ENCODE peak calls at places on chromosomes 7 and 10, in eight cellular contexts. One of them, this sample, is unnamed.

GRCh38 chr7:92785923-92786322 is 50.5 kb downstream of the CDK6 start:
- DNase-seq in cardiac muscle cell: peak; percentile 81
- DNase-seq in H9: no peak
- DNase-seq in WTC11: no peak
- DNase-seq in cardiac fibroblast: peak; percentile 83
- DNase-seq in choroid plexus epithelial cell: peak; percentile 84
- DNase-seq in IMR-90: peak; percentile 71
- DNase-seq in dorsolateral prefrontal cortex: no peak
- DNase-seq in this sample: no peak

GRCh38 chr10:128185627-128186026 is 59.4 kb upstream of the MKI67 start:
- DNase-seq in cardiac muscle cell: no peak
- DNase-seq in H9: no peak
- DNase-seq in WTC11: no peak
- DNase-seq in cardiac fibroblast: no peak
- DNase-seq in choroid plexus epithelial cell: no peak
- DNase-seq in IMR-90: no peak
- DNase-seq in dorsolateral prefrontal cortex: no peak
- DNase-seq in this sample: no peak

GRCh38 chr10:69333205-69333604 is 54.9 kb downstream of the HK1 start:
- DNase-seq in cardiac muscle cell: peak; percentile 60
- DNase-seq in H9: peak; percentile 81
- DNase-seq in WTC11: peak; percentile 63
- DNase-seq in cardiac fibroblast: peak; percentile 69
- DNase-seq in choroid plexus epithelial cell: peak; percentile 44
- DNase-seq in IMR-90: no peak
- DNase-seq in dorsolateral prefrontal cortex: no peak
- DNase-seq in this sample: no peak

GRCh38 chr7:82729172-82730030 is 285.8 kb upstream of the CACNA2D1 start:
- DNase-seq in cardiac muscle cell: peak; percentile 69
- DNase-seq in H9: no peak
- DNase-seq in WTC11: no peak
- DNase-seq in cardiac fibroblast: peak; percentile 67
- DNase-seq in choroid plexus epithelial cell: peak; percentile 76
- DNase-seq in IMR-90: peak; percentile 60
- DNase-seq in dorsolateral prefrontal cortex: no peak
- DNase-seq in this sample: no peak

GRCh38 chr10:6721964-6722615 is 142.0 kb upstream of the PRKCQ start:
- DNase-seq in cardiac muscle cell: peak; percentile 92
- DNase-seq in H9: no peak
- DNase-seq in WTC11: no peak
- DNase-seq in cardiac fibroblast: peak; percentile 94
- DNase-seq in choroid plexus epithelial cell: peak; percentile 79
- DNase-seq in IMR-90: peak; percentile 99
- DNase-seq in dorsolateral prefrontal cortex: no peak
- DNase-seq in this sample: no peak

GRCh38 chr10:66455304-66455703 is 470.5 kb upstream of the LRRTM3 start:
- DNase-seq in cardiac muscle cell: no peak
- DNase-seq in H9: no peak
- DNase-seq in WTC11: no peak
- DNase-seq in cardiac fibroblast: no peak
- DNase-seq in choroid plexus epithelial cell: no peak
- DNase-seq in IMR-90: no peak
- DNase-seq in dorsolateral prefrontal cortex: no peak
- DNase-seq in this sample: no peak

GRCh38 chr7:135758531-135758932 is 9.9 kb upstream of the FAM180A start:
- DNase-seq in cardiac muscle cell: peak; percentile 88
- DNase-seq in H9: peak; percentile 44
- DNase-seq in WTC11: no peak
- DNase-seq in cardiac fibroblast: peak; percentile 88
- DNase-seq in choroid plexus epithelial cell: peak; percentile 74
- DNase-seq in IMR-90: peak; percentile 34
- DNase-seq in dorsolateral prefrontal cortex: no peak
- DNase-seq in this sample: no peak

GRCh38 chr10:133090654-133091053 is 2.9 kb downstream of the ADGRA1 start:
- DNase-seq in cardiac muscle cell: no peak
- DNase-seq in H9: no peak
- DNase-seq in WTC11: no peak
- DNase-seq in cardiac fibroblast: no peak
- DNase-seq in choroid plexus epithelial cell: no peak
- DNase-seq in IMR-90: no peak
- DNase-seq in dorsolateral prefrontal cortex: no peak
- DNase-seq in this sample: no peak

GRCh38 chr10:59320370-59320769 is 42.0 kb downstream of the FAM13C start:
- DNase-seq in cardiac muscle cell: no peak
- DNase-seq in H9: no peak
- DNase-seq in WTC11: no peak
- DNase-seq in cardiac fibroblast: no peak
- DNase-seq in choroid plexus epithelial cell: no peak
- DNase-seq in IMR-90: no peak
- DNase-seq in dorsolateral prefrontal cortex: no peak
- DNase-seq in this sample: no peak

GRCh38 chr10:75480374-75480773 is 49.0 kb downstream of the LRMDA start:
- DNase-seq in cardiac muscle cell: no peak
- DNase-seq in H9: peak; percentile 0
- DNase-seq in WTC11: no peak
- DNase-seq in cardiac fibroblast: no peak
- DNase-seq in choroid plexus epithelial cell: no peak
- DNase-seq in IMR-90: no peak
- DNase-seq in dorsolateral prefrontal cortex: no peak
- DNase-seq in this sample: no peak

GRCh38 chr10:69153227-69153626 is 26.8 kb upstream of the SUPV3L1 start:
- DNase-seq in cardiac muscle cell: no peak
- DNase-seq in H9: no peak
- DNase-seq in WTC11: no peak
- DNase-seq in cardiac fibroblast: no peak
- DNase-seq in choroid plexus epithelial cell: no peak
- DNase-seq in IMR-90: no peak
- DNase-seq in dorsolateral prefrontal cortex: no peak
- DNase-seq in this sample: no peak

GRCh38 chr7:15751191-15751701 is 64.8 kb upstream of the MEOX2 start:
- DNase-seq in cardiac muscle cell: no peak
- DNase-seq in H9: no peak
- DNase-seq in WTC11: no peak
- DNase-seq in cardiac fibroblast: peak; percentile 45
- DNase-seq in choroid plexus epithelial cell: no peak
- DNase-seq in IMR-90: no peak
- DNase-seq in dorsolateral prefrontal cortex: no peak
- DNase-seq in this sample: no peak

GRCh38 chr10:90162464-90162863 is 461.1 kb downstream of the KIF20B start:
- DNase-seq in cardiac muscle cell: peak; percentile 67
- DNase-seq in H9: no peak
- DNase-seq in WTC11: no peak
- DNase-seq in cardiac fibroblast: peak; percentile 54
- DNase-seq in choroid plexus epithelial cell: peak; percentile 74
- DNase-seq in IMR-90: peak; percentile 18
- DNase-seq in dorsolateral prefrontal cortex: no peak
- DNase-seq in this sample: no peak

GRCh38 chr10:73717564-73717963 is 19.7 kb upstream of the AGAP5 start:
- DNase-seq in cardiac muscle cell: no peak
- DNase-seq in H9: no peak
- DNase-seq in WTC11: no peak
- DNase-seq in cardiac fibroblast: no peak
- DNase-seq in choroid plexus epithelial cell: no peak
- DNase-seq in IMR-90: no peak
- DNase-seq in dorsolateral prefrontal cortex: no peak
- DNase-seq in this sample: no peak

GRCh38 chr10:29163746-29164145 is 125.1 kb upstream of the LYZL1 start:
- DNase-seq in cardiac muscle cell: peak; percentile 46
- DNase-seq in H9: no peak
- DNase-seq in WTC11: no peak
- DNase-seq in cardiac fibroblast: peak; percentile 39
- DNase-seq in choroid plexus epithelial cell: peak; percentile 81
- DNase-seq in IMR-90: peak; percentile 78
- DNase-seq in dorsolateral prefrontal cortex: no peak
- DNase-seq in this sample: no peak

GRCh38 chr7:84981038-84981601 is 205.7 kb downstream of the SEMA3D start:
- DNase-seq in cardiac muscle cell: peak; percentile 3
- DNase-seq in H9: no peak
- DNase-seq in WTC11: no peak
- DNase-seq in cardiac fibroblast: no peak
- DNase-seq in choroid plexus epithelial cell: no peak
- DNase-seq in IMR-90: no peak
- DNase-seq in dorsolateral prefrontal cortex: no peak
- DNase-seq in this sample: no peak

GRCh38 chr7:84982199-84982598 is 204.7 kb downstream of the SEMA3D start:
- DNase-seq in cardiac muscle cell: no peak
- DNase-seq in H9: no peak
- DNase-seq in WTC11: no peak
- DNase-seq in cardiac fibroblast: no peak
- DNase-seq in choroid plexus epithelial cell: no peak
- DNase-seq in IMR-90: no peak
- DNase-seq in dorsolateral prefrontal cortex: no peak
- DNase-seq in this sample: no peak

DNA sequence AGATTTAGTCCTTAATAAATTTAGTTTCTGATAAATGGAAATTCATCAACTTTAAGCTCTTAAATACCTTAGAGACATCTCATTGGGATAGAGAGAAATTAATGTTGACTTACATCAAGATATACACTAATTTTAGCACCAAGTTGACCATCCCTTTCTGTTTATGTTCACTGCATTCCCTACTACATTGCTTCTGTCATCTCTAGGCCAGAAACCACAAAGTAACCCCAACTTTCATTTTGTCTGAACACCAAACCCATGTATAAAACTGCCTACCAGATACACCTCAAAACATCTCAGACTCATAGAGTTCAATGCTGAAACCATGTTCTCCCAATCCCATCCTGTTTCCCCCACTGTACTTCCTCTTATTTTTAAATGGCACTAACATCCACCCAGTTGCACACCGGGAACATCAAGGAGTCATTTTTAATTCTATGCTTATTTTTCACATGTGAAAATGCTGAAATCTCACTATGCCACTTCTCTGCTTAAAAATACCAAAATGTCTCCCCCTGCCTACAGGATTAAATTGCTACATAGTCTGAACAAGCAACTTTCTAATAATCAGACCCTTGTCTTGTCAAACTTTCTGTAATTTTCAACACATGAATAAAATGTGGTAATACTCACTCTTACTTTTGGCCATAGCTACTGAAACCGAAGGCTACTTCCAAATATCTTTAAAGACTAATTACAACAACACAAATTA is 201.6 kb downstream of the SEMA3D start:
- DNase-seq in cardiac muscle cell: peak; percentile 17
- DNase-seq in H9: no peak
- DNase-seq in WTC11: no peak
- DNase-seq in cardiac fibroblast: peak; percentile 37
- DNase-seq in choroid plexus epithelial cell: peak; percentile 60
- DNase-seq in IMR-90: peak; percentile 15
- DNase-seq in dorsolateral prefrontal cortex: no peak
- DNase-seq in this sample: no peak
- TF ChIP-seq CTCF in cardiac muscle cell: no peak
- TF ChIP-seq CTCF in H9: no peak
- TF ChIP-seq CTCF in WTC11: no peak
- TF ChIP-seq CTCF in cardiac fibroblast: no peak
- TF ChIP-seq CTCF in choroid plexus epithelial cell: peak; percentile 48
- TF ChIP-seq CTCF in IMR-90: no peak
- TF ChIP-seq CTCF in dorsolateral prefrontal cortex: no peak
- TF ChIP-seq CTCF in this sample: no peak

GRCh38 chr7:5491251-5492044 is 67.8 kb upstream of the TNRC18 start:
- DNase-seq in cardiac muscle cell: peak; percentile 25
- DNase-seq in H9: no peak
- DNase-seq in WTC11: no peak
- DNase-seq in cardiac fibroblast: peak; percentile 41
- DNase-seq in choroid plexus epithelial cell: no peak
- DNase-seq in IMR-90: no peak
- DNase-seq in dorsolateral prefrontal cortex: no peak
- DNase-seq in this sample: no peak

GRCh38 chr7:5492249-5493020 is 68.8 kb upstream of the TNRC18 start:
- DNase-seq in cardiac muscle cell: no peak
- DNase-seq in H9: peak; percentile 69
- DNase-seq in WTC11: peak; percentile 59
- DNase-seq in cardiac fibroblast: no peak
- DNase-seq in choroid plexus epithelial cell: no peak
- DNase-seq in IMR-90: no peak
- DNase-seq in dorsolateral prefrontal cortex: no peak
- DNase-seq in this sample: no peak

GRCh38 chr7:5484921-5485320 is 61.3 kb upstream of the TNRC18 start:
- DNase-seq in cardiac muscle cell: no peak
- DNase-seq in H9: no peak
- DNase-seq in WTC11: no peak
- DNase-seq in cardiac fibroblast: no peak
- DNase-seq in choroid plexus epithelial cell: no peak
- DNase-seq in IMR-90: no peak
- DNase-seq in dorsolateral prefrontal cortex: no peak
- DNase-seq in this sample: no peak

GRCh38 chr7:5489991-5490536 is 66.4 kb upstream of the TNRC18 start:
- DNase-seq in cardiac muscle cell: no peak
- DNase-seq in H9: no peak
- DNase-seq in WTC11: no peak
- DNase-seq in cardiac fibroblast: no peak
- DNase-seq in choroid plexus epithelial cell: peak; percentile 72
- DNase-seq in IMR-90: no peak
- DNase-seq in dorsolateral prefrontal cortex: no peak
- DNase-seq in this sample: no peak

GRCh38 chr7:5488286-5488878 is 64.7 kb upstream of the TNRC18 start:
- DNase-seq in cardiac muscle cell: no peak
- DNase-seq in H9: no peak
- DNase-seq in WTC11: peak; percentile 18
- DNase-seq in cardiac fibroblast: no peak
- DNase-seq in choroid plexus epithelial cell: no peak
- DNase-seq in IMR-90: no peak
- DNase-seq in dorsolateral prefrontal cortex: no peak
- DNase-seq in this sample: peak; percentile 20
- TF ChIP-seq CTCF in cardiac muscle cell: no peak
- TF ChIP-seq CTCF in H9: no peak
- TF ChIP-seq CTCF in WTC11: no peak
- TF ChIP-seq CTCF in cardiac fibroblast: no peak
- TF ChIP-seq CTCF in choroid plexus epithelial cell: no peak
- TF ChIP-seq CTCF in IMR-90: no peak
- TF ChIP-seq CTCF in dorsolateral prefrontal cortex: no peak
- TF ChIP-seq CTCF in this sample: peak; percentile 12

GRCh38 chr10:114486938-114487814 is 82.9 kb upstream of the AFAP1L2 start:
- DNase-seq in cardiac muscle cell: no peak
- DNase-seq in H9: no peak
- DNase-seq in WTC11: no peak
- DNase-seq in cardiac fibroblast: no peak
- DNase-seq in choroid plexus epithelial cell: peak; percentile 45
- DNase-seq in IMR-90: peak; percentile 84
- DNase-seq in dorsolateral prefrontal cortex: no peak
- DNase-seq in this sample: peak; percentile 50
- TF ChIP-seq CTCF in cardiac muscle cell: no peak
- TF ChIP-seq CTCF in H9: peak; percentile 51
- TF ChIP-seq CTCF in WTC11: no peak
- TF ChIP-seq CTCF in cardiac fibroblast: no peak
- TF ChIP-seq CTCF in choroid plexus epithelial cell: no peak
- TF ChIP-seq CTCF in IMR-90: no peak
- TF ChIP-seq CTCF in dorsolateral prefrontal cortex: no peak
- TF ChIP-seq CTCF in this sample: peak; percentile 42

DNA sequence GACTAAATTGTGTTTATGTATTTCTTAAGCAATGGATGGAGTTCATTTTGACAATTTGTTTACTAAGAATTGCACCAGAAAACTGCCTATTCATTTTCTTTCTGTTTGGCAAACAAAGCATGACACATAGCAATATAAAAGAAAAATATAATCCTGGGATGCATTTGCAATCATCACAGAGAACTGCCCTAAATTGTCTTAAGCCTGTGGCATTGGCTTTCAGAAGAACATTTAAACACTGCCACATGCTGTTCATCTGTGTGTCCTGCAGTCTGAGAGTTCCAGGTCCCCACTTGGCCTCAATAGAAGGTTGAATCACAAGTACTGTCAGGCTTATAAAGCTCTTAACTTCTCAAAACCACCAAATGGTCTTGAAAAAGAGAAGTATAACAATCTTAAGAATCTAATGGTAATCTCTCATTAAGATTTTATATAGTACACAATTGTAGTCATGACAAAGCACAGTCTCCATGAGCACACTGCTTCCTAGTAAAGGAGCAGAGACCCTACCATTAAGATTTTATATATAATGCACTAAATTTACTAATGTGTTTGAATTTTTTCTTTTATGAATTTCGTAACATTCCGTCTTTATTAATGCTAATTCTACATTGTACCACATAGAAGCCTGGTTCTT is 29.9 kb downstream of the RNLS start:
- DNase-seq in cardiac muscle cell: peak; percentile 91
- DNase-seq in H9: no peak
- DNase-seq in WTC11: peak; percentile 13
- DNase-seq in cardiac fibroblast: peak; percentile 93
- DNase-seq in choroid plexus epithelial cell: peak; percentile 94
- DNase-seq in IMR-90: peak; percentile 84
- DNase-seq in dorsolateral prefrontal cortex: peak; percentile 36
- DNase-seq in this sample: peak; percentile 58
- TF ChIP-seq CTCF in cardiac muscle cell: peak; percentile 87
- TF ChIP-seq CTCF in H9: peak; percentile 76
- TF ChIP-seq CTCF in WTC11: peak; percentile 11
- TF ChIP-seq CTCF in cardiac fibroblast: peak; percentile 89
- TF ChIP-seq CTCF in choroid plexus epithelial cell: peak; percentile 92
- TF ChIP-seq CTCF in IMR-90: peak; percentile 79
- TF ChIP-seq CTCF in dorsolateral prefrontal cortex: peak; percentile 89
- TF ChIP-seq CTCF in this sample: peak; percentile 54